ENCODE peak calls at places on chromosomes 3 and 15, in nine cellular contexts. N is skeletal muscle cell, Z is anterior cingulate cortex, P is neural crest cell, A is right atrium auricular region, R is left cardiac atrium, D is H54, W is amniotic stem cell, H is WTC11. M is an unnamed sample.

GRCh38 chr15:89329329-89330084 is 5.1 kb downstream of the POLG start:
- DNase-seq in R (no peak), Z (no peak), W (no peak), A (no peak), H (no peak), P (no peak), N (no peak), D (no peak), M (no peak)

GRCh38 chr3:170621256-170621655 is 35.4 kb upstream of the SLC7A14 start:
- DNase-seq in N (no peak), Z (no peak), D (no peak), P (no peak), A (no peak), H (no peak), R (no peak), W (no peak), M (no peak)

GRCh38 chr15:67024322-67024997 is 40.9 kb upstream of the SMAD3 start:
- DNase-seq in H (no peak), R (peak; percentile 81), Z (peak; percentile 53), W (peak; percentile 91), N (peak; percentile 92), P (no peak), A (peak; percentile 91), D (peak; percentile 56), M (peak; percentile 54)

GRCh38 chr3:120567370-120568197 is 28.6 kb upstream of the NDUFB4 start:
- DNase-seq in D (no peak), W (peak; percentile 40), N (no peak), R (no peak), Z (no peak), P (no peak), A (no peak), H (peak; percentile 24), M (peak; percentile 75)

GRCh38 chr3:65732060-65732933 is 306.4 kb downstream of the MAGI1 start:
- DNase-seq in R (no peak), Z (no peak), N (no peak), D (peak; percentile 46), H (no peak), A (no peak), P (peak; percentile 18), W (peak; percentile 50), M (peak; percentile 75)

GRCh38 chr3:163541629-163542028 is 1536.7 kb downstream of the SI start:
- DNase-seq in Z (no peak), H (no peak), N (no peak), P (no peak), W (no peak), D (no peak), A (no peak), R (no peak), M (no peak)

GRCh38 chr3:21835266-21835665 is 84.3 kb upstream of the ZNF385D start:
- DNase-seq in R (no peak), W (no peak), P (no peak), Z (no peak), N (peak; percentile 44), H (no peak), D (no peak), A (no peak), M (no peak)

GRCh38 chr15:80010131-80010673 is 39.2 kb upstream of the BCL2A1 start:
- DNase-seq in N (no peak), P (no peak), W (no peak), D (peak; percentile 30), R (no peak), Z (no peak), A (peak; percentile 18), H (no peak), M (no peak)

GRCh38 chr3:67791620-67792019 is 137.2 kb upstream of the SUCLG2 start:
- DNase-seq in Z (no peak), R (no peak), H (no peak), A (no peak), P (no peak), N (no peak), D (no peak), W (no peak), M (no peak)